ENCODE peak calls at places on chromosome 5, in eight cellular contexts. One of them, this sample, is unnamed.

GRCh38 chr5:57862471-57863282 is 380.1 kb upstream of the ACTBL2 start:
- DNase-seq in stimulated activated CD4-positive, alpha-beta T cell treated with anti-CD3 and anti-CD28 coated beads, Interleukin-2, amount 100 ng/mL, for 24 hours: no peak
- DNase-seq in naive thymus-derived CD4-positive, alpha-beta T cell: no peak
- DNase-seq in psoas muscle: no peak
- DNase-seq in body of pancreas: no peak
- DNase-seq in left colon: no peak
- DNase-seq in CD8-positive, alpha-beta T cell: no peak
- DNase-seq in WTC11: no peak
- DNase-seq in this sample: no peak

GRCh38 chr5:6745706-6746217 is 32.5 kb downstream of the TENT4A start:
- DNase-seq in stimulated activated CD4-positive, alpha-beta T cell treated with anti-CD3 and anti-CD28 coated beads, Interleukin-2, amount 100 ng/mL, for 24 hours: no peak
- DNase-seq in naive thymus-derived CD4-positive, alpha-beta T cell: no peak
- DNase-seq in psoas muscle: no peak
- DNase-seq in body of pancreas: no peak
- DNase-seq in left colon: no peak
- DNase-seq in CD8-positive, alpha-beta T cell: no peak
- DNase-seq in WTC11: no peak
- DNase-seq in this sample: no peak

GRCh38 chr5:132134384-132134783 is 60.8 kb downstream of the CSF2 start:
- DNase-seq in stimulated activated CD4-positive, alpha-beta T cell treated with anti-CD3 and anti-CD28 coated beads, Interleukin-2, amount 100 ng/mL, for 24 hours: no peak
- DNase-seq in naive thymus-derived CD4-positive, alpha-beta T cell: no peak
- DNase-seq in psoas muscle: no peak
- DNase-seq in body of pancreas: no peak
- DNase-seq in left colon: no peak
- DNase-seq in CD8-positive, alpha-beta T cell: no peak
- DNase-seq in WTC11: no peak
- DNase-seq in this sample: no peak

GRCh38 chr5:144812770-144813169 is 642.1 kb downstream of the KCTD16 start:
- DNase-seq in stimulated activated CD4-positive, alpha-beta T cell treated with anti-CD3 and anti-CD28 coated beads, Interleukin-2, amount 100 ng/mL, for 24 hours: no peak
- DNase-seq in naive thymus-derived CD4-positive, alpha-beta T cell: no peak
- DNase-seq in psoas muscle: no peak
- DNase-seq in body of pancreas: no peak
- DNase-seq in left colon: no peak
- DNase-seq in CD8-positive, alpha-beta T cell: no peak
- DNase-seq in WTC11: no peak
- DNase-seq in this sample: no peak

GRCh38 chr5:123033157-123033671 is 3.3 kb downstream of the PPIC start:
- DNase-seq in stimulated activated CD4-positive, alpha-beta T cell treated with anti-CD3 and anti-CD28 coated beads, Interleukin-2, amount 100 ng/mL, for 24 hours: no peak
- DNase-seq in naive thymus-derived CD4-positive, alpha-beta T cell: no peak
- DNase-seq in psoas muscle: no peak
- DNase-seq in body of pancreas: no peak
- DNase-seq in left colon: no peak
- DNase-seq in CD8-positive, alpha-beta T cell: no peak
- DNase-seq in WTC11: no peak
- DNase-seq in this sample: no peak

GRCh38 chr5:61059499-61059898 is 102.8 kb downstream of the SMIM15 start:
- DNase-seq in stimulated activated CD4-positive, alpha-beta T cell treated with anti-CD3 and anti-CD28 coated beads, Interleukin-2, amount 100 ng/mL, for 24 hours: no peak
- DNase-seq in naive thymus-derived CD4-positive, alpha-beta T cell: no peak
- DNase-seq in psoas muscle: no peak
- DNase-seq in body of pancreas: no peak
- DNase-seq in left colon: no peak
- DNase-seq in CD8-positive, alpha-beta T cell: no peak
- DNase-seq in WTC11: no peak
- DNase-seq in this sample: no peak

GRCh38 chr5:132774896-132775295 is 2.1 kb downstream of the SEPTIN8 start:
- DNase-seq in stimulated activated CD4-positive, alpha-beta T cell treated with anti-CD3 and anti-CD28 coated beads, Interleukin-2, amount 100 ng/mL, for 24 hours: no peak
- DNase-seq in naive thymus-derived CD4-positive, alpha-beta T cell: no peak
- DNase-seq in psoas muscle: no peak
- DNase-seq in body of pancreas: no peak
- DNase-seq in left colon: no peak
- DNase-seq in CD8-positive, alpha-beta T cell: no peak
- DNase-seq in WTC11: no peak
- DNase-seq in this sample: no peak

GRCh38 chr5:165574140-165574539 is 2068.7 kb downstream of the MAT2B start:
- DNase-seq in stimulated activated CD4-positive, alpha-beta T cell treated with anti-CD3 and anti-CD28 coated beads, Interleukin-2, amount 100 ng/mL, for 24 hours: no peak
- DNase-seq in naive thymus-derived CD4-positive, alpha-beta T cell: no peak
- DNase-seq in psoas muscle: no peak
- DNase-seq in body of pancreas: no peak
- DNase-seq in left colon: no peak
- DNase-seq in CD8-positive, alpha-beta T cell: no peak
- DNase-seq in WTC11: no peak
- DNase-seq in this sample: no peak

GRCh38 chr5:149895416-149896345 is 48.9 kb downstream of the PDE6A start:
- DNase-seq in stimulated activated CD4-positive, alpha-beta T cell treated with anti-CD3 and anti-CD28 coated beads, Interleukin-2, amount 100 ng/mL, for 24 hours: no peak
- DNase-seq in naive thymus-derived CD4-positive, alpha-beta T cell: no peak
- DNase-seq in psoas muscle: no peak
- DNase-seq in body of pancreas: no peak
- DNase-seq in left colon: no peak
- DNase-seq in CD8-positive, alpha-beta T cell: no peak
- DNase-seq in WTC11: no peak
- DNase-seq in this sample: no peak

GRCh38 chr5:3656803-3657202 is 61.2 kb downstream of the IRX1 start:
- DNase-seq in stimulated activated CD4-positive, alpha-beta T cell treated with anti-CD3 and anti-CD28 coated beads, Interleukin-2, amount 100 ng/mL, for 24 hours: no peak
- DNase-seq in naive thymus-derived CD4-positive, alpha-beta T cell: no peak
- DNase-seq in psoas muscle: no peak
- DNase-seq in body of pancreas: no peak
- DNase-seq in left colon: no peak
- DNase-seq in CD8-positive, alpha-beta T cell: no peak
- DNase-seq in WTC11: no peak
- DNase-seq in this sample: no peak

GRCh38 chr5:128227984-128228383 is 144.4 kb downstream of the SLC12A2 start:
- DNase-seq in stimulated activated CD4-positive, alpha-beta T cell treated with anti-CD3 and anti-CD28 coated beads, Interleukin-2, amount 100 ng/mL, for 24 hours: no peak
- DNase-seq in naive thymus-derived CD4-positive, alpha-beta T cell: no peak
- DNase-seq in psoas muscle: no peak
- DNase-seq in body of pancreas: no peak
- DNase-seq in left colon: no peak
- DNase-seq in CD8-positive, alpha-beta T cell: no peak
- DNase-seq in WTC11: no peak
- DNase-seq in this sample: no peak

GRCh38 chr5:93340881-93341280 is 240.1 kb downstream of the NR2F1-AS1 start:
- DNase-seq in stimulated activated CD4-positive, alpha-beta T cell treated with anti-CD3 and anti-CD28 coated beads, Interleukin-2, amount 100 ng/mL, for 24 hours: no peak
- DNase-seq in naive thymus-derived CD4-positive, alpha-beta T cell: no peak
- DNase-seq in psoas muscle: no peak
- DNase-seq in body of pancreas: no peak
- DNase-seq in left colon: no peak
- DNase-seq in CD8-positive, alpha-beta T cell: no peak
- DNase-seq in WTC11: no peak
- DNase-seq in this sample: no peak

GRCh38 chr5:149939572-149939971 is 5.0 kb downstream of the PDE6A start:
- DNase-seq in stimulated activated CD4-positive, alpha-beta T cell treated with anti-CD3 and anti-CD28 coated beads, Interleukin-2, amount 100 ng/mL, for 24 hours: no peak
- DNase-seq in naive thymus-derived CD4-positive, alpha-beta T cell: no peak
- DNase-seq in psoas muscle: no peak
- DNase-seq in body of pancreas: no peak
- DNase-seq in left colon: no peak
- DNase-seq in CD8-positive, alpha-beta T cell: no peak
- DNase-seq in WTC11: no peak
- DNase-seq in this sample: no peak

GRCh38 chr5:9335754-9336495 is 209.9 kb downstream of the SEMA5A start:
- DNase-seq in stimulated activated CD4-positive, alpha-beta T cell treated with anti-CD3 and anti-CD28 coated beads, Interleukin-2, amount 100 ng/mL, for 24 hours: no peak
- DNase-seq in naive thymus-derived CD4-positive, alpha-beta T cell: no peak
- DNase-seq in psoas muscle: no peak
- DNase-seq in body of pancreas: no peak
- DNase-seq in left colon: no peak
- DNase-seq in CD8-positive, alpha-beta T cell: no peak
- DNase-seq in WTC11: no peak
- DNase-seq in this sample: no peak

GRCh38 chr5:55758231-55758630 is 20.4 kb downstream of the DDX4 start:
- DNase-seq in stimulated activated CD4-positive, alpha-beta T cell treated with anti-CD3 and anti-CD28 coated beads, Interleukin-2, amount 100 ng/mL, for 24 hours: no peak
- DNase-seq in naive thymus-derived CD4-positive, alpha-beta T cell: no peak
- DNase-seq in psoas muscle: no peak
- DNase-seq in body of pancreas: no peak
- DNase-seq in left colon: no peak
- DNase-seq in CD8-positive, alpha-beta T cell: no peak
- DNase-seq in WTC11: no peak
- DNase-seq in this sample: no peak